ENCODE peak calls at places on chromosomes 7 and 10, in ten cellular contexts. M is psoas muscle; Z is fibroblast of the conjunctiva; J is activated CD8-positive, alpha-beta memory T cell treated with anti-CD3 and anti-CD28 coated beads for 48 hours; T is right lobe of liver; G is activated T-cell treated with anti-CD3 and anti-CD28 coated beads for 1 hour; A is dorsolateral prefrontal cortex; H is neuronal stem cell; N is tibial artery; R is activated gamma-delta T cell. V is an unnamed sample.

GRCh38 chr7:107842213-107842612 is 39.2 kb upstream of the SLC26A3 start:
- DNase-seq in M (no peak), Z (no peak), J (no peak), T (no peak), G (no peak), A (no peak), H (no peak), N (no peak), R (no peak), V (no peak)

GRCh38 chr7:134763960-134764359 is 15.5 kb upstream of the CALD1 start:
- DNase-seq in M (no peak), Z (no peak), J (no peak), T (no peak), G (no peak), A (no peak), H (no peak), N (no peak), R (no peak), V (no peak)

GRCh38 chr7:45180084-45180986 is 22.7 kb downstream of the RAMP3 start:
- DNase-seq in M (peak), Z (no peak), J (no peak), T (no peak), G (no peak), A (no peak), H (no peak), N (no peak), R (no peak), V (no peak)

GRCh38 chr7:44213872-44214595 is 13.3 kb downstream of the YKT6 start:
- DNase-seq in M (peak), Z (peak), J (no peak), T (no peak), G (no peak), A (no peak), H (peak), N (no peak), R (no peak), V (no peak)

GRCh38 chr7:132752431-132752830 is 176.2 kb upstream of the PLXNA4 start:
- DNase-seq in M (no peak), Z (no peak), J (no peak), T (no peak), G (no peak), A (no peak), H (no peak), N (no peak), R (no peak), V (no peak)

GRCh38 chr7:34596887-34597286 is 61.1 kb upstream of the NPSR1 start:
- DNase-seq in M (no peak), Z (no peak), J (no peak), T (no peak), G (no peak), A (no peak), H (no peak), N (no peak), R (no peak), V (no peak)

GRCh38 chr10:47092822-47093221 is 181.6 kb downstream of the PTPN20 start:
- DNase-seq in M (no peak), Z (no peak), J (no peak), T (no peak), G (no peak), A (no peak), H (no peak), N (no peak), R (no peak), V (peak)

GRCh38 chr10:43419997-43420368 is 11.0 kb upstream of the HNRNPF start:
- DNase-seq in M (peak), Z (no peak), J (no peak), T (no peak), G (no peak), A (no peak), H (no peak), N (no peak), R (no peak), V (no peak)

GRCh38 chr10:78579995-78580394 is 488.8 kb upstream of the ZMIZ1 start:
- DNase-seq in M (peak), Z (no peak), J (no peak), T (peak), G (no peak), A (peak), H (peak), N (no peak), R (no peak), V (no peak)

GRCh38 chr7:149496642-149497391 is 792 bp downstream of the ZNF746 start:
- DNase-seq in M (peak), Z (no peak), J (peak), T (peak), G (peak), A (no peak), H (peak), N (peak), R (peak), V (no peak)

GRCh38 chr10:5666324-5667220 is at the start of gene ASB13:
- DNase-seq in M (peak), Z (no peak), J (peak), T (peak), G (peak), A (peak), H (peak), N (peak), R (peak), V (peak)

V was measured in gastrocnemius medialis.